ENCODE peak calls at places on chromosomes 12 and 14, in ten cellular contexts. O, A, P, V, K, S, F, E, X and M are unnamed samples.
A peak's percentile ranks its signal among the peaks of the same experiment; 100 is the strongest.

GRCh38 chr14:55332654-55333570 is 61.7 kb downstream of the FBXO34 start:
- DNase-seq in O (no peak), A (no peak), X (no peak), E (peak; percentile 61), S (no peak), K (no peak), P (peak; percentile 10), V (no peak), F (no peak), M (no peak)

GRCh38 chr12:117134059-117134458 is 34.8 kb upstream of the TESC start:
- DNase-seq in X (no peak), K (no peak), A (no peak), S (no peak), F (peak; percentile 32), E (peak; percentile 55), V (no peak), P (no peak), O (no peak), M (no peak)

GRCh38 chr12:92759634-92760268 is 57.0 kb downstream of the PLEKHG7 start:
- DNase-seq in A (no peak), F (peak; percentile 87), E (no peak), X (no peak), S (no peak), V (no peak), O (no peak), P (no peak), K (no peak), M (no peak)

GRCh38 chr14:85468815-85469214 is 61.1 kb upstream of the FLRT2 start:
- DNase-seq in O (no peak), P (no peak), F (no peak), E (no peak), V (no peak), S (no peak), X (no peak), K (no peak), A (no peak), M (no peak)

GRCh38 chr12:7089196-7089871 is 2.9 kb downstream of the C1R start:
- DNase-seq in X (no peak), O (no peak), P (no peak), V (no peak), E (no peak), S (no peak), K (no peak), F (no peak), A (no peak), M (no peak)

GRCh38 chr14:104201063-104201462 is 62.7 kb downstream of the KIF26A start:
- DNase-seq in P (no peak), E (no peak), V (no peak), X (no peak), A (no peak), F (no peak), O (no peak), S (no peak), K (no peak), M (peak; percentile 19)

GRCh38 chr12:52275686-52276085 is 1.2 kb downstream of the KRT86 start:
- DNase-seq in A (no peak), P (no peak), V (no peak), F (no peak), K (no peak), S (no peak), O (no peak), X (no peak), E (no peak), M (no peak)

GRCh38 chr12:8018666-8019581 is 13.6 kb upstream of the FOXJ2 start:
- DNase-seq in O (no peak), E (peak; percentile 10), K (peak; percentile 21), A (no peak), V (no peak), F (no peak), X (no peak), P (no peak), S (no peak), M (no peak)

GRCh38 chr12:54175130-54175963 is 13.4 kb downstream of the SMUG1 start:
- DNase-seq in S (no peak), O (no peak), E (peak; percentile 49), X (no peak), F (no peak), P (no peak), A (no peak), K (no peak), V (no peak), M (no peak)

GRCh38 chr14:86012391-86012790 is 482.4 kb downstream of the FLRT2 start:
- DNase-seq in F (no peak), V (no peak), P (no peak), X (no peak), O (no peak), A (no peak), E (no peak), S (no peak), K (no peak), M (no peak)

GRCh38 chr12:107429006-107429698 is 256.4 kb upstream of the PWP1 start:
- DNase-seq in S (no peak), X (peak; percentile 20), K (no peak), V (no peak), O (no peak), P (peak; percentile 61), A (peak; percentile 31), F (no peak), E (no peak), M (peak; percentile 84)

GRCh38 chr14:61480704-61481285 is 159.4 kb downstream of the PRKCH start:
- DNase-seq in A (no peak), X (no peak), E (no peak), O (no peak), S (no peak), P (no peak), V (no peak), K (no peak), F (no peak), M (no peak)

GRCh38 chr14:100096656-100097055 is 31.4 kb downstream of the EVL start:
- DNase-seq in A (no peak), V (no peak), X (no peak), P (no peak), S (no peak), F (peak; percentile 45), K (no peak), E (no peak), O (no peak), M (no peak)

GRCh38 chr14:95297832-95298231 is 21.9 kb downstream of the CLMN start:
- DNase-seq in O (no peak), S (no peak), K (no peak), A (no peak), P (no peak), X (no peak), V (no peak), F (no peak), E (no peak), M (no peak)

GRCh38 chr14:52701223-52701622 is 5.8 kb upstream of the PSMC6 start:
- DNase-seq in F (peak; percentile 12), V (no peak), X (no peak), O (no peak), A (no peak), E (no peak), S (no peak), P (no peak), K (no peak), M (no peak)

GRCh38 chr14:97713023-97713422 is 915.8 kb downstream of the VRK1 start:
- DNase-seq in K (no peak), V (no peak), O (no peak), A (no peak), P (no peak), X (no peak), E (no peak), S (no peak), F (peak; percentile 17), M (no peak)